ENCODE peak calls at places on chromosomes 6 and 20, in seven cellular contexts. R is transverse colon, Y is HepG2, B is prostate gland, C is endothelial cell of umbilical vein, A is GM23338, O is HCT116. S is an unnamed sample.
A peak's percentile ranks its signal among the peaks of the same experiment; 100 is the strongest.

GRCh38 chr6:143999406-143999805 is 8.7 kb downstream of the PLAGL1 start:
- DNase-seq in C (peak; percentile 4), Y (no peak), A (no peak), B (no peak), R (no peak), O (no peak), S (no peak)

GRCh38 chr20:33733654-33734576 is 2.1 kb downstream of the ZNF341 start:
- DNase-seq in R (peak; percentile 69), Y (peak; percentile 94), C (peak; percentile 53), O (no peak), A (peak; percentile 49), B (no peak), S (no peak)

GRCh38 chr20:62876826-62877728 is 15.5 kb upstream of the TCFL5 start:
- DNase-seq in Y (no peak), A (no peak), R (peak; percentile 50), O (no peak), C (peak; percentile 65), B (no peak), S (no peak)

GRCh38 chr6:107820571-107821261 is 3.4 kb downstream of the SCML4 start:
- DNase-seq in A (no peak), Y (no peak), O (no peak), C (peak; percentile 24), B (no peak), R (no peak), S (no peak)

GRCh38 chr20:22863881-22864280 is 171.2 kb upstream of the SSTR4 start:
- DNase-seq in R (no peak), O (no peak), C (no peak), B (no peak), A (no peak), Y (no peak), S (no peak)

GRCh38 chr20:4740774-4741431 is 19.2 kb downstream of the PRND start:
- DNase-seq in A (peak; percentile 91), R (peak; percentile 56), B (no peak), Y (peak; percentile 60), O (peak; percentile 32), C (peak; percentile 52), S (no peak)

GRCh38 chr6:2630362-2630761 is 120.4 kb downstream of the MYLK4 start:
- DNase-seq in B (no peak), Y (peak; percentile 79), R (no peak), A (no peak), C (peak; percentile 89), O (peak; percentile 97), S (no peak)

GRCh38 chr20:26135325-26136110 is 438.9 kb upstream of the ZNF337 start:
- DNase-seq in B (no peak), C (no peak), O (no peak), Y (no peak), R (no peak), A (no peak), S (no peak)

GRCh38 chr6:36129889-36130671 is at the start of gene MAPK13:
- DNase-seq in O (no peak), Y (peak; percentile 25), B (peak; percentile 46), R (peak; percentile 74), C (peak; percentile 37), A (peak; percentile 67), S (no peak)

GRCh38 chr6:14517536-14518105 is 400.0 kb downstream of the CD83 start:
- DNase-seq in C (no peak), O (no peak), B (peak; percentile 8), R (no peak), A (no peak), Y (no peak), S (no peak)

GRCh38 chr6:83952830-83953229 is 80.7 kb upstream of the MRAP2 start:
- DNase-seq in B (no peak), Y (no peak), R (no peak), O (no peak), A (peak; percentile 41), C (peak; percentile 11), S (no peak)

GRCh38 chr6:130020106-130020851 is 1.9 kb downstream of the L3MBTL3 start:
- DNase-seq in R (peak; percentile 49), O (no peak), Y (no peak), C (peak; percentile 43), B (peak; percentile 13), A (peak; percentile 35), S (no peak)

GRCh38 chr20:14821251-14821650 is 483.8 kb upstream of the FLRT3 start:
- DNase-seq in Y (no peak), C (no peak), A (no peak), O (no peak), R (no peak), B (no peak), S (no peak)
- H3K4me3 ChIP-seq in Y (no peak overlapping the region), C (no peak overlapping the region), A (no peak overlapping the region), O (no peak overlapping the region), R (no peak overlapping the region), B (no peak overlapping the region), S (no peak overlapping the region)

GRCh38 chr6:31728767-31729514 is at the start of gene DDAH2:
- DNase-seq in C (no peak), Y (no peak), O (no peak), A (no peak), B (no peak), R (peak; percentile 33), S (no peak)

GRCh38 chr6:31727717-31728671 is 1.1 kb downstream of the DDAH2 start:
- DNase-seq in Y (no peak), B (no peak), C (no peak), R (no peak), O (no peak), A (no peak), S (no peak)

GRCh38 chr6:31730631-31731086 is 1.6 kb upstream of the DDAH2 start:
- DNase-seq in A (no peak), R (no peak), O (no peak), Y (no peak), B (no peak), C (no peak), S (no peak)

GRCh38 chr6:31729979-31730630 is 1.0 kb upstream of the DDAH2 start:
- DNase-seq in Y (peak; percentile 36), B (peak; percentile 82), R (peak; percentile 90), A (peak; percentile 96), C (peak; percentile 94), O (peak; percentile 56), S (no peak)

GRCh38 chr6:31729515-31729978 is 448 bp upstream of the DDAH2 start:
- DNase-seq in A (peak; percentile 98), O (peak; percentile 70), Y (peak; percentile 86), B (peak; percentile 88), R (peak; percentile 97), C (peak; percentile 90), S (peak; percentile 96)
- TF ChIP-seq POLR2AphosphoS5 in A (no peak), O (peak; percentile 73), Y (no peak), B (peak; percentile 81), R (peak; percentile 86), C (no peak), S (peak; percentile 90)

GRCh38 chr20:53867741-53868351 is 202.5 kb downstream of the BCAS1 start:
- DNase-seq in B (peak; percentile 42), O (no peak), C (no peak), A (peak; percentile 42), R (no peak), Y (no peak), S (no peak)
- H3K4me1 ChIP-seq in B (peaks cover 17% of the 10 kb centered on the region), O (peaks cover 31% of the 10 kb centered on the region), C (peaks cover 22% of the 10 kb centered on the region), A (peaks cover 79% of the 10 kb centered on the region), R (peaks cover 58% of the 10 kb centered on the region), Y (peaks cover 91% of the 10 kb centered on the region), S (peaks cover 46% of the 10 kb centered on the region)

DNA sequence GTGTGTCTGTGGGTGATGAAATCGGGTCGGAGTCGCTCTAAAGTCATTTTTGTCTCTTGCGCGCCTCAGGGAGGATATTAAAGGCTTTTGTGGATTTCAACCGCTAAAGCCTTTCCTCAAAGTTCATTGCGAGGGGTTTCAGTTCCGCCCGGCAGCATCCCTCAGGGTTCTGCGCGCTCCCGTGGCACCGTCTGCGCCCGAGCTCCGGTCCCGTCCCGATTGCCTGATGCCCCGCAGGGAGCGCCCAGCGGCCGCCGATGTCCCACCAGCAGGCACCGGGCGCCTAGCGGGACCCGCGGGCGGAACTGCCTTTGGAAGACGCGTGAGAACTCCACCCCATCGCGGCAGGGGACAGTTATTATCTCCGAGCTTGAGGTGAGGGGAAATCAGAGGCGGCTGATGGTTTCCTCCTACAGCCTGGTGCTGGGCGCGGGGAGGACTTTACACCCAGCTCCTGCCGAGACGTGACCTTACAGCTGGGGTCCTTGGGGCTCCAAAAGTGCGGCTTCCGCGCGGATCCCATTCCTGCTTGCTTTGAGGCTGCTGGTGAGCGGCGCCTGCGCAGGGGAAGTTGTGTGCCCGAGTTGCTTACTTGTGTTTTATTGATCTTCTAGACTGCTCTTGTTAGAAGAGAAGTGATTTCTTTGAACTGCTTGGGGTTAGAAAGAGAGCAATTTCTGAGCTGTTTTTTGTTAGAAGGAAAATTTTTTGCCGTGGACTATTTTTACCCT is 27.1 kb downstream of the ULBP1 start:
- DNase-seq in B (no peak), C (no peak), Y (no peak), A (peak; percentile 55), O (no peak), R (no peak), S (peak; percentile 71)
- H3K4me3 ChIP-seq in B (no peak overlapping the region), C (no peak overlapping the region), Y (no peak overlapping the region), A (peak overlapping the region; percentile 49), O (no peak overlapping the region), R (peak overlapping the region; percentile 15), S (peak overlapping the region; percentile 3)

DNA sequence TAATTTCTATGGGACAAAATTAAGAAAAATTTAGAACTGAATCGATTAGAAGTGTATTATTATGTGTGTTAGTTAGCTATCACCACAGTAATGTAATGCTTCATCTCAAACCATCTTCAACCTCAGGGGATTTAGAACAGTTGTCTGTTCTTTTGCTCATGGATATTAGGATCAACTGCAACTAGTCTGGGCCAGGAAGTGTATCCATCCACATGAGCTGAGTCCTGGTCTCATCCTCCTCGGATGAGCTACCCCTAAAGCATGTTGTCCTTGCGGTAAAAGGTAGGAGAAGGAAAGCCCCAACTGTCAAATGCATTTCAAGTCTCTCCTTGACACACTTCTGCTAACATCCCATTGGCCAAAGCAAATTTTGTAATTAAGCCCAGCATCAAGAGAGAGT is 537.7 kb downstream of the KIF16B start:
- DNase-seq in R (no peak), C (no peak), Y (no peak), A (no peak), B (no peak), O (no peak), S (no peak)
- TF ChIP-seq POLR2AphosphoS5 in R (no peak), C (no peak), Y (no peak), A (no peak), B (no peak), O (no peak), S (no peak)

GRCh38 chr6:134880487-134881190 is 69.3 kb downstream of the ALDH8A1 start:
- DNase-seq in A (no peak), Y (no peak), C (no peak), B (no peak), R (no peak), O (no peak), S (no peak)

GRCh38 chr6:134888316-134888715 is 61.6 kb downstream of the ALDH8A1 start:
- DNase-seq in A (no peak), R (no peak), Y (no peak), O (no peak), B (no peak), C (no peak), S (no peak)

GRCh38 chr6:134882426-134883038 is 67.4 kb downstream of the ALDH8A1 start:
- DNase-seq in B (peak; percentile 40), Y (peak; percentile 43), O (peak; percentile 44), C (peak; percentile 79), R (peak; percentile 78), A (peak; percentile 72), S (no peak)

GRCh38 chr6:134883314-134883713 is 66.6 kb downstream of the ALDH8A1 start:
- DNase-seq in O (no peak), Y (no peak), C (peak; percentile 28), R (no peak), A (no peak), B (no peak), S (no peak)

GRCh38 chr6:134884752-134885151 is 65.1 kb downstream of the ALDH8A1 start:
- DNase-seq in O (no peak), R (no peak), A (no peak), Y (no peak), B (no peak), C (no peak), S (no peak)
- H3K4me1 ChIP-seq in O (no peaks in the 10 kb centered on the region), R (no peaks in the 10 kb centered on the region), A (no peaks in the 10 kb centered on the region), Y (no peaks in the 10 kb centered on the region), B (no peaks in the 10 kb centered on the region), C (peaks cover 13% of the 10 kb centered on the region), S (no peaks in the 10 kb centered on the region)